ENCODE peak calls at places on chromosomes 12 and 14, in nine cellular contexts. L is neural crest cell; G is GM12891; Z is activated effector memory CD4-positive, alpha-beta T cell treated with Interleukin-2 at 50 U/mL for 16 hours; C is NCI-H187; N is SJCRH30; Q is HEK293T; R is hippocampal formation; D is stomach. K is an unnamed sample.

GRCh38 chr12:98671459-98671858 is 26.4 kb downstream of the APAF1 start:
- DNase-seq in L (no peak), Z (no peak), C (no peak), D (no peak), R (no peak), G (no peak), N (no peak), Q (no peak), K (no peak)

GRCh38 chr12:75404231-75404630 is 13.3 kb downstream of the GLIPR1L2 start:
- DNase-seq in D (no peak), R (no peak), N (no peak), G (no peak), Q (no peak), C (no peak), L (no peak), Z (no peak), K (no peak)

GRCh38 chr12:50923361-50924130 is 28.8 kb upstream of the HIGD1C start:
- DNase-seq in Q (no peak), Z (no peak), D (no peak), C (no peak), N (no peak), R (no peak), G (no peak), L (no peak), K (no peak)

GRCh38 chr12:30630378-30631285 is 65.0 kb downstream of the IPO8 start:
- DNase-seq in R (no peak), Z (no peak), N (no peak), G (no peak), Q (no peak), C (no peak), L (no peak), D (no peak), K (no peak)

GRCh38 chr14:61837336-61838229 is 75.4 kb downstream of the SNAPC1 start:
- DNase-seq in R (peak; percentile 66), C (peak; percentile 67), Z (peak; percentile 54), G (peak; percentile 24), L (peak; percentile 75), N (peak; percentile 56), D (peak; percentile 84), Q (peak; percentile 76), K (peak; percentile 93)

GRCh38 chr12:57511161-57511560 is 9.2 kb downstream of the DDIT3 start:
- DNase-seq in D (no peak), G (no peak), C (no peak), Z (no peak), N (no peak), L (no peak), Q (no peak), R (no peak), K (no peak)

GRCh38 chr12:26177303-26177702 is 18.1 kb upstream of the SSPN start:
- DNase-seq in G (no peak), D (no peak), L (no peak), N (no peak), Q (no peak), C (no peak), R (no peak), Z (no peak), K (no peak)

GRCh38 chr14:61219256-61219655 is 61.9 kb downstream of the TMEM30B start:
- DNase-seq in G (no peak), D (no peak), C (no peak), Z (no peak), Q (no peak), N (no peak), L (no peak), R (no peak), K (no peak)

GRCh38 chr12:124823272-124823970 is 40.2 kb downstream of the SCARB1 start:
- DNase-seq in D (no peak), R (no peak), Z (no peak), N (no peak), G (no peak), Q (no peak), C (no peak), L (no peak), K (no peak)

GRCh38 chr12:51009038-51009437 is 17.1 kb downstream of the SLC11A2 start:
- DNase-seq in D (peak; percentile 42), N (no peak), C (no peak), Q (no peak), G (no peak), Z (peak; percentile 19), L (no peak), R (peak; percentile 83), K (peak; percentile 66)

GRCh38 chr14:62213516-62213915 is 451.3 kb downstream of the SNAPC1 start:
- DNase-seq in C (no peak), D (no peak), Q (peak; percentile 10), N (no peak), R (no peak), Z (no peak), L (no peak), G (no peak), K (no peak)

GRCh38 chr12:29752121-29752520 is 31.6 kb downstream of the TMTC1 start:
- DNase-seq in C (no peak), N (no peak), L (no peak), G (no peak), D (no peak), Z (no peak), Q (no peak), R (no peak), K (no peak)

GRCh38 chr12:15276088-15276698 is 46.1 kb upstream of the PTPRO start:
- DNase-seq in R (peak; percentile 5), N (peak; percentile 10), Q (peak; percentile 49), C (peak; percentile 28), G (no peak), D (no peak), L (peak; percentile 58), Z (no peak), K (peak; percentile 43)

GRCh38 chr14:20632831-20633771 is 8.4 kb downstream of the OR6S1 start:
- DNase-seq in N (peak; percentile 21), C (no peak), D (peak; percentile 43), G (peak; percentile 65), Q (peak; percentile 65), Z (no peak), R (peak; percentile 20), L (peak; percentile 61), K (no peak)

GRCh38 chr12:8563383-8563782 is 22.7 kb upstream of the CLEC4E start:
- DNase-seq in D (no peak), G (no peak), R (no peak), C (no peak), Q (no peak), L (no peak), Z (no peak), N (no peak), K (no peak)

GRCh38 chr14:62722406-62722805 is 322.9 kb downstream of the KCNH5 start:
- DNase-seq in N (no peak), L (no peak), G (no peak), D (no peak), R (no peak), Z (no peak), Q (no peak), C (no peak), K (no peak)

GRCh38 chr12:53098354-53098981 is 1.0 kb downstream of the IGFBP6 start:
- DNase-seq in D (peak; percentile 24), G (no peak), C (no peak), L (no peak), Z (no peak), Q (no peak), R (no peak), N (peak; percentile 36), K (no peak)

GRCh38 chr12:131116437-131117117 is 162.9 kb downstream of the ADGRD1 start:
- DNase-seq in G (no peak), C (no peak), R (no peak), Q (peak; percentile 48), Z (no peak), N (no peak), D (no peak), L (peak; percentile 37), K (peak; percentile 67)